ENCODE peak calls at places on chromosome 3, in five cellular contexts. W is H1, I is HepG2, J is GM12878, M is HCT116. V is an unnamed sample.

GRCh38 chr3:139117136-139117675 is 72.5 kb upstream of the PRR23C start:
- DNase-seq in J (no peak), W (no peak), I (no peak), M (no peak), V (no peak)

GRCh38 chr3:11539218-11539617 is 104.5 kb downstream of the VGLL4 start:
- DNase-seq in J (no peak), I (no peak), W (no peak), M (no peak), V (no peak)

GRCh38 chr3:101732240-101732641 is 7.8 kb downstream of the CEP97 start:
- DNase-seq in M (no peak), J (no peak), W (no peak), I (no peak), V (no peak)

GRCh38 chr3:15086263-15086662 is 12.7 kb downstream of the RBSN start:
- DNase-seq in I (no peak), W (no peak), J (no peak), M (no peak), V (no peak)

GRCh38 chr3:66211779-66212178 is 9.0 kb upstream of the SLC25A26 start:
- DNase-seq in M (no peak), W (no peak), I (no peak), J (no peak), V (no peak)

GRCh38 chr3:52470920-52471319 is 15.5 kb downstream of the NISCH start:
- DNase-seq in J (no peak), I (no peak), W (no peak), M (no peak), V (no peak)

GRCh38 chr3:127889461-127889863 is 25.6 kb upstream of the KBTBD12 start:
- DNase-seq in I (no peak), J (no peak), M (no peak), W (no peak), V (no peak)

GRCh38 chr3:194098036-194098871 is 37.7 kb upstream of the HES1 start:
- DNase-seq in J (no peak), M (no peak), I (no peak), W (no peak), V (no peak)

GRCh38 chr3:73681610-73682009 is 56.9 kb upstream of the PDZRN3 start:
- DNase-seq in M (no peak), I (no peak), W (no peak), J (no peak), V (no peak)

GRCh38 chr3:128382221-128382807 is 84.4 kb downstream of the DNAJB8 start:
- DNase-seq in J (no peak), W (no peak), I (no peak), M (no peak), V (peak; percentile 19)

GRCh38 chr3:72336821-72337479 is 511.3 kb downstream of the SHQ1 start:
- DNase-seq in W (no peak), M (no peak), J (no peak), I (no peak), V (peak; percentile 26)

DNA sequence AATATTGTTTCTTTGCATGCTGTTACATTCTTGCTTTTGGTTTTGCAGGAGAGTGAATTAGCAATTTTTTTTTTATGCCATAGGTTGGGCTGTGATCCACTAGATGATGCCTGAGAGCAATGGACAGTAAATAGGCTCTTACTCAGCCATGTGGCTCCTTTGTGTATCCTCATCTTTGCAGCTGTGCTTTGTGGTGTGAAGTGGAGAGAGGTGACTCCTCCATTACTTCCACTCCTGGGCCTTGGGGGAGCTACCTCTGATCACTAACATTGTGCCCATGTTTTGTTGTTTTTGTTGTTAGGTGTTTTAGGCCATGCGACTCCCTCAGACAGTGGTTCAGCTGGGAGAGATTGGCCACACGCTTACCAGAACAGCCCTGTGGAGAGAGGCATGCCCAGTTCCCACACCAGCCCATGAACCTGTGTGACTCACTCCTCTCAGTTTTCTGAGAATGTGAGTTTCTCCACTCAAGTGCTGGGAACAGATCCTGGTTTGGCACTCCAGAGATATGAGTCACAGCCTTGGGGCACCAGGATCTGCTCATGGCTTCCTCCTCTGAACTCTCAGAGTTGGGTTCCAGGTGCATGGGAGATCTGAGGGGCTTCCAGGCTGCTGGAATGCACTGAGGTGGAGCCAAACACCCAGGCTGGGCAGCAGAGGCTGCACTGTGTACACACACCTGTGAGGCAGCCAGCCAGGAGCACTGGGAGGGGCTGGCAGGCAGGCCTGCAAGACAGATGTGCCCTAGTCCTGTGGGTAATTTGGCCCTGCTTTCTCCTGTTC is 785.3 kb downstream of the ROBO2 start:
- DNase-seq in J (no peak), I (no peak), W (no peak), M (no peak), V (peak; percentile 54)
- TF ChIP-seq POLR2AphosphoS5 in J (no peak), I (no peak), W (no peak), M (no peak), V (no peak)

GRCh38 chr3:126678691-126679317 is 23.9 kb upstream of the TXNRD3 start:
- DNase-seq in W (no peak), J (no peak), I (no peak), M (no peak), V (no peak)
- H3K9ac ChIP-seq in W (no peak overlapping the region), J (no peak overlapping the region), I (peak overlapping the region; percentile 5), M (no peak overlapping the region), V (no peak overlapping the region)

DNA sequence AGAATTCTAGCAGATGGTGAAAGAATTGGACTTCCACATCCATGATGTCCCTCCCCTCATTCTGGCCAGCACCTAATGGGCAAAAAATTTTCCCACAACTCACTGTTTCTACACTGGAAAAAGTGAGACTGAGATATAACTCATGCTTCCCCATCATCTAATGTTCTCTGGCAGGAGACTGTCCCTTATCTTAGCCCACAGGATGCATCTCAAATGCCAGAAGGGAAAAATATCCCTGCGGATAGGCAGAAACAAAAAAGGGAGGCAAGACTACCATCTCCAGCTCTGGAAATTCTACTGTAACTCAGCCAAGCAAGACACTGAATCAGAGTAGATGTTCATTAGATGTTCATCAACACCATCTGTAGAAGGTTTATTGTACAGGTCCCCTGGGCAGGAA is 58.6 kb downstream of the DLG1 start:
- DNase-seq in I (no peak), W (no peak), M (no peak), J (no peak), V (no peak)
- H3K9me3 ChIP-seq in I (peaks cover 20% of the 10 kb centered on the region), W (no peaks in the 10 kb centered on the region), M (peaks cover 12% of the 10 kb centered on the region), J (peaks cover 36% of the 10 kb centered on the region), V (no peaks in the 10 kb centered on the region)

GRCh38 chr3:148583793-148584192 is 113.9 kb upstream of the AGTR1 start:
- DNase-seq in I (no peak), J (no peak), W (no peak), M (no peak), V (no peak)

GRCh38 chr3:148584438-148584837 is 113.3 kb upstream of the AGTR1 start:
- DNase-seq in J (no peak), W (no peak), M (no peak), I (no peak), V (no peak)

GRCh38 chr3:148585671-148586379 is 111.9 kb upstream of the AGTR1 start:
- DNase-seq in I (no peak), W (no peak), J (no peak), M (no peak), V (no peak)

DNA sequence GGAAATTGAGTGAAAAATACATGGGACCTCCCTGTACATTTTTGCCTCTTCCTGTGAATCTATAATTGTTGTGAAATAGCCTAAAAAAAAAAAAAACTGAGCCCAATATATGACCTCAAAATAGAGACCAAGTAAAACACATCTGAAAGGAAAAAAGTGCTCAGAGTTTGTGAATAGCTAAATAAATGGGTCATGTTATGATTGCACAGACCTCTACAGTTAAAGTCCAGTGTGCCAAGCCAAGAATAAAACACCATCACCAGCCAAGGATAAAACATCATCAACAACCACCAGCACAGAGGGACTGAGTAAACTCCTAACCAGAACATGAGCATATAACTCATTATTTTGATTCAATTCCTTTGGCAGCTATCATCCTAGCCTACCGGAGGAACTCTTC is 115.6 kb upstream of the AGTR1 start:
- DNase-seq in J (no peak), I (no peak), M (no peak), W (no peak), V (no peak)
- TF ChIP-seq POLR2AphosphoS5 in J (no peak), I (no peak), M (no peak), W (no peak), V (no peak)

GRCh38 chr3:30642715-30643361 is 36.4 kb downstream of the TGFBR2 start:
- DNase-seq in J (no peak), M (no peak), I (no peak), W (no peak), V (no peak)

GRCh38 chr3:30641612-30642251 is 35.3 kb downstream of the TGFBR2 start:
- DNase-seq in I (no peak), M (no peak), W (no peak), J (no peak), V (no peak)

GRCh38 chr3:30639937-30640336 is 33.5 kb downstream of the TGFBR2 start:
- DNase-seq in W (no peak), I (no peak), J (peak; percentile 60), M (no peak), V (no peak)

GRCh38 chr3:30638685-30639412 is 32.4 kb downstream of the TGFBR2 start:
- DNase-seq in M (no peak), W (no peak), I (no peak), J (no peak), V (no peak)

DNA sequence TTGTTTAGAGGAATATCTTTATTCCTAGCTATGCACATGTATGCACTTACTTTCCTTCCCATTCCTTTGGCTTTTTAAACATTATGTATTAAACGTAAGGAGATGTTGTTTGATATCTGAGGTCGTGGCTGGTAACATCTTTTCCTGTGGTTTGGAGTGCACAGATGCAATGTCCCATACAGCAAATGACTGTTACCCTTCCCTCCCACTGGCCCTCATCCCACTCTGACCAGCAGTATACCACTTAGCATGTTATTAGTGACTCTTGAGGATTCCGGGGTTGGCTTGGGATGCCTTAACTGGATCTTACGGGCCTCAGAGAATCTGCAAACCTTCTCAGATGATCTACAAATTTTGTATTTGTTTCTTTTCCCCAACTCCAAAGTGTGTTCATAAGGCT is 34.5 kb downstream of the TGFBR2 start:
- DNase-seq in M (no peak), I (no peak), W (no peak), J (no peak), V (no peak)
- H3K9ac ChIP-seq in M (no peak overlapping the region), I (no peak overlapping the region), W (no peak overlapping the region), J (no peak overlapping the region), V (no peak overlapping the region)

GRCh38 chr3:134522541-134522940 is 36.7 kb downstream of the CEP63 start:
- DNase-seq in I (no peak), J (no peak), W (no peak), M (no peak), V (no peak)
- H3K9me3 ChIP-seq in I (peaks cover 52% of the 10 kb centered on the region), J (peaks cover 8% of the 10 kb centered on the region), W (peaks cover 14% of the 10 kb centered on the region), M (no peaks in the 10 kb centered on the region), V (no peaks in the 10 kb centered on the region)

DNA sequence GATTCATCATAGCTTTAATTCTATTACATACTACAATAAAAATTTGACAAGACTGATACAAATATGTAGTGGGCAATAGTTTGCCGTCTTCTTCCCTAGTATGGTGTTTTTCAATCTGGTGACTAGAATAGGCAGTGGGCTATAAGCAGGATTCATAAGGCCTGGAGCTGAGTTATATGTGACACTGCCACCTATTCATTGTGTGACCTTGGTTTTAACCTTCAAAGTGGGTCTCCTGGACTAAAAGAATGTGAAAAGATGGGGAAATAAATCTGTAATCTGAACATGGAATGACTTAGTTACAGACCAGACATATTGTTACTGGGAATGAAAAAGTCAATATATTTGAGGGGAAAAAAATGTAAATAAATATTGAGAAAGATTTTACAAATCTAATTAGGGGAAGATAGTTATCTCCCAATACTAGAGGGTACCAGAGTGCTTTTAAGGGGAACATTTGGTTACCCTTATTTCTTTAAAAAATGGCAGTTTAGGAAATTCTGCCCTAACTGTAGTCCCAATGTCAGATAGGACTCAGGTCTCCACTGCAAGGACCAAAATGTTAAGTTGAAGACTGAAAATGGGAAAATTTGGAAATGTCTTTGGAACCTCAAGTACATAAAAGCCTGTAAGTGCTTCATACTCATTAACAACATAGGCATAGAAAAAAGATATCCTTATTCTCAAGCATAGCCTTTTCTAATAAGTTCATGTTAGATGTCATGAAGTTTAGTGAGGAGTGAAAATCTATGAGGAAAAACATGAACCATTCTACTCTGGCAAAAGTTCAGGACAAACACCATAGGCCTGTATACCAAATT is 10.7 kb upstream of the SETD5 start:
- DNase-seq in I (peak; percentile 37), J (no peak), W (no peak), M (no peak), V (no peak)
- TF ChIP-seq POLR2AphosphoS5 in I (no peak), J (no peak), W (no peak), M (peak; percentile 41), V (no peak)